ENCODE peak calls at places on chromosomes 1 and 21, in five cellular contexts. One of them, this sample, is unnamed.

GRCh38 chr1:110638062-110638461 is 31.9 kb upstream of the KCNA2 start:
- DNase-seq in H7: no peak
- DNase-seq in EL: no peak
- DNase-seq in endothelial cell: no peak
- DNase-seq in T follicular helper cell: no peak
- DNase-seq in this sample: no peak

GRCh38 chr1:226420328-226420727 is 12.4 kb upstream of the PARP1 start:
- DNase-seq in H7: no peak
- DNase-seq in endothelial cell: no peak
- DNase-seq in EL: no peak
- DNase-seq in T follicular helper cell: no peak
- DNase-seq in this sample: no peak

GRCh38 chr1:14663773-14664172 is 65.3 kb downstream of the KAZN start:
- DNase-seq in endothelial cell: no peak
- DNase-seq in EL: no peak
- DNase-seq in H7: no peak
- DNase-seq in T follicular helper cell: no peak
- DNase-seq in this sample: no peak

GRCh38 chr1:11845641-11846335 is 1.8 kb downstream of the NPPA start:
- DNase-seq in EL: no peak
- DNase-seq in endothelial cell: no peak
- DNase-seq in H7: peak; percentile 80
- DNase-seq in T follicular helper cell: no peak
- DNase-seq in this sample: no peak

GRCh38 chr21:45018131-45019075 is 56.0 kb upstream of the ADARB1 start:
- DNase-seq in H7: peak; percentile 76
- DNase-seq in T follicular helper cell: no peak
- DNase-seq in endothelial cell: no peak
- DNase-seq in EL: peak; percentile 43
- DNase-seq in this sample: no peak

GRCh38 chr1:77889671-77890070 is 1.2 kb downstream of the NEXN start:
- DNase-seq in EL: peak; percentile 86
- DNase-seq in T follicular helper cell: no peak
- DNase-seq in H7: no peak
- DNase-seq in endothelial cell: no peak
- DNase-seq in this sample: no peak

GRCh38 chr1:234536756-234537155 is 57.8 kb upstream of the TARBP1 start:
- DNase-seq in EL: no peak
- DNase-seq in H7: no peak
- DNase-seq in endothelial cell: no peak
- DNase-seq in T follicular helper cell: no peak
- DNase-seq in this sample: no peak

GRCh38 chr1:62492521-62492920 is 55.7 kb downstream of the USP1 start:
- DNase-seq in T follicular helper cell: no peak
- DNase-seq in H7: no peak
- DNase-seq in endothelial cell: no peak
- DNase-seq in EL: no peak
- DNase-seq in this sample: no peak

GRCh38 chr1:166080965-166081870 is 85.6 kb downstream of the FAM78B start:
- DNase-seq in EL: no peak
- DNase-seq in endothelial cell: no peak
- DNase-seq in H7: no peak
- DNase-seq in T follicular helper cell: no peak
- DNase-seq in this sample: no peak

GRCh38 chr1:206949208-206949607 is 2.9 kb upstream of the PIGR start:
- DNase-seq in endothelial cell: no peak
- DNase-seq in H7: no peak
- DNase-seq in T follicular helper cell: no peak
- DNase-seq in EL: no peak
- DNase-seq in this sample: no peak

This sample was measured in thoracic aorta.